ENCODE peak calls at places on chromosomes 5 and 9, in four cellular contexts. W is lower leg skin, Z is GM20000, K is HCT116. E is an unnamed sample.
A peak's percentile ranks its signal among the peaks of the same experiment; 100 is the strongest.

GRCh38 chr5:133820516-133820915 is 147.9 kb downstream of the C5orf15 start:
- DNase-seq in W (no peak), Z (no peak), K (no peak), E (no peak)

GRCh38 chr9:119963258-119963797 is 594.1 kb upstream of the BRINP1 start:
- DNase-seq in W (no peak), Z (no peak), K (peak; percentile 10), E (no peak)

GRCh38 chr9:137276757-137277328 is 683 bp upstream of the TOR4A start:
- DNase-seq in W (no peak), Z (peak; percentile 53), K (no peak), E (no peak)

GRCh38 chr5:73443725-73444498 is 4.7 kb downstream of the FOXD1 start:
- DNase-seq in W (no peak), Z (no peak), K (no peak), E (peak; percentile 18)

GRCh38 chr5:74647096-74647495 is 6.6 kb upstream of the ENC1 start:
- DNase-seq in W (no peak), Z (no peak), K (no peak), E (no peak)

GRCh38 chr5:120228262-120229031 is 235.7 kb upstream of the PRR16 start:
- DNase-seq in W (no peak), Z (no peak), K (peak; percentile 2), E (no peak)

GRCh38 chr5:41788800-41789395 is 81.3 kb downstream of the OXCT1 start:
- DNase-seq in W (no peak), Z (no peak), K (no peak), E (no peak)

GRCh38 chr9:133615897-133616188 is 6.7 kb upstream of the FAM163B start:
- DNase-seq in W (no peak), Z (no peak), K (no peak), E (no peak)

GRCh38 chr5:107636555-107636954 is 34.2 kb downstream of the EFNA5 start:
- DNase-seq in W (no peak), Z (no peak), K (no peak), E (no peak)

GRCh38 chr9:91100878-91101450 is 260.8 kb downstream of the AUH start:
- DNase-seq in W (peak; percentile 66), Z (no peak), K (no peak), E (no peak)

GRCh38 chr9:107227696-107228258 is 55.3 kb upstream of the RAD23B start:
- DNase-seq in W (no peak), Z (no peak), K (no peak), E (no peak)

GRCh38 chr9:120696551-120697230 is 17.6 kb downstream of the MEGF9 start:
- DNase-seq in W (no peak), Z (no peak), K (no peak), E (no peak)

GRCh38 chr5:61735531-61735930 is 403.5 kb downstream of the ZSWIM6 start:
- DNase-seq in W (no peak), Z (no peak), K (no peak), E (no peak)

GRCh38 chr9:19577411-19577810 is 168.6 kb downstream of the ACER2 start:
- DNase-seq in W (no peak), Z (no peak), K (no peak), E (no peak)

GRCh38 chr5:74493426-74493825 is 147.1 kb downstream of the ENC1 start:
- DNase-seq in W (no peak), Z (no peak), K (no peak), E (no peak)

GRCh38 chr9:76592105-76593010 is 133.4 kb downstream of the GCNT1 start:
- DNase-seq in W (no peak), Z (no peak), K (no peak), E (no peak)

GRCh38 chr5:86613459-86613858 is 4.3 kb upstream of the COX7C start:
- DNase-seq in W (no peak), Z (no peak), K (no peak), E (no peak)

GRCh38 chr9:132594412-132594811 is 12.0 kb downstream of the BARHL1 start:
- DNase-seq in W (no peak), Z (no peak), K (no peak), E (no peak)

GRCh38 chr9:135980926-135981630 is 19.9 kb upstream of the UBAC1 start:
- DNase-seq in W (no peak), Z (no peak), K (no peak), E (no peak)

GRCh38 chr9:38375572-38375963 is 16.9 kb upstream of the ALDH1B1 start:
- DNase-seq in W (no peak), Z (no peak), K (no peak), E (no peak)

GRCh38 chr5:106189121-106189809 is 1481.5 kb downstream of the EFNA5 start:
- DNase-seq in W (no peak), Z (no peak), K (no peak), E (no peak)

GRCh38 chr5:132770476-132771159 is 6.4 kb downstream of the SEPTIN8 start:
- DNase-seq in W (peak; percentile 70), Z (no peak), K (no peak), E (no peak)

GRCh38 chr9:91580136-91580535 is 156.5 kb upstream of the NFIL3 start:
- DNase-seq in W (no peak), Z (no peak), K (no peak), E (no peak)

GRCh38 chr9:34457266-34458012 is 931 bp downstream of the FAM219A start:
- DNase-seq in W (peak; percentile 44), Z (no peak), K (no peak), E (peak; percentile 37)

GRCh38 chr5:72355706-72356299 is 35.6 kb downstream of the PTCD2 start:
- DNase-seq in W (no peak), Z (no peak), K (no peak), E (peak; percentile 7)

GRCh38 chr5:151906246-151906645 is 18.4 kb downstream of the GLRA1 start:
- DNase-seq in W (no peak), Z (no peak), K (no peak), E (no peak)

GRCh38 chr9:69898714-69899209 is 78.1 kb downstream of the CFAP95 start:
- DNase-seq in W (no peak), Z (no peak), K (peak; percentile 85), E (no peak)

GRCh38 chr5:120794121-120794520 is 330.0 kb downstream of the PRR16 start:
- DNase-seq in W (no peak), Z (no peak), K (no peak), E (no peak)

GRCh38 chr5:1244976-1245375 is 19.8 kb downstream of the SLC6A18 start:
- DNase-seq in W (no peak), Z (no peak), K (no peak), E (no peak)
- TF ChIP-seq CTCF in W (no peak), Z (no peak), K (peak; percentile 31), E (peak; percentile 19)

GRCh38 chr5:142769793-142770649 is at the start of gene ARHGAP26:
- DNase-seq in W (peak; percentile 96), Z (peak; percentile 96), K (peak; percentile 89), E (peak; percentile 92)
- TF ChIP-seq CTCF in W (no peak), Z (peak; percentile 23), K (peak; percentile 14), E (no peak)

DNA sequence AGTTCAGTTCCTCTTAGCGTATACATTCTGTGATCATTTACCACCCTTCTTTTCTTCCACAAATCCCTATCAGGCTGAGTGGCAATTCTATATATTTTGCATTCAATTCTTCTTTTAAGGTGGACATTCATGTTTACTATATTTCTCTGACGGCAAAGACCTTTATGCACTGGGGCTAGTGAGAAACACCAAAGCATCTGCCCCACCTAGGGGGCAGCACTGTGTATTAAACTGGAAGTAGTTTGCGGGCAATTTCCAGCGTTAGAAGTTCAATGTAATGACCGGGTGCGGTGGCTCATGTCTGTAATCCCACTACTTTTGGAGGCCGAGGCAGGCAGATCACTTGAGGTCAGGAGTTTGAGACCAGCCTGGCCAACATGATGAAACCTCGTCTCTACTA is 27.9 kb upstream of the FBXL7 start:
- DNase-seq in W (no peak), Z (no peak), K (no peak), E (no peak)
- TF ChIP-seq CTCF in W (no peak), Z (no peak), K (no peak), E (no peak)

GRCh38 chr5:131417240-131417869 is 153.5 kb downstream of the CDC42SE2 start:
- DNase-seq in W (peak; percentile 63), Z (peak; percentile 46), K (peak; percentile 37), E (peak; percentile 84)

GRCh38 chr5:131418846-131419245 is 155.0 kb downstream of the CDC42SE2 start:
- DNase-seq in W (no peak), Z (no peak), K (no peak), E (no peak)

GRCh38 chr5:131419877-131420276 is 156.0 kb downstream of the CDC42SE2 start:
- DNase-seq in W (no peak), Z (no peak), K (no peak), E (no peak)

GRCh38 chr5:131426011-131426410 is 162.2 kb downstream of the CDC42SE2 start:
- DNase-seq in W (no peak), Z (no peak), K (no peak), E (no peak)

DNA sequence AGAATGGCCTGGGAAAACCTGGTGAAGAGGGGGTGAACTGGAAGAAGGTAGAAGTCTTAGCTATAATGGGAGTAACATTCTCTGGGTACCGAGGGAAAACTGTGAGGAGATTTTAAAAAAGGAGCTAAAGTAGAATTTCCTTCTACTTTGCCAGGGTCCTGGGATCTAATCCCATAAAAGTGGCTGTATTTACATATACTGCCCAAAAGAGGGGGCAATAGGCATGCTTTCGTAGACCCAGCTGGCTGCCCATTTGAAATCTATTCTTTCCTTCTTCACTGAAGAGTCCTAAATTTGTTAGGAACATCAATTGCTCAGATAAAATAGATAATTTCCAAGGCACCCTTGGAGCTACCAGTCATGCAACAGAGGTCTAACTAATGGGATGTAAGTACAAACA is 159.2 kb downstream of the CDC42SE2 start:
- DNase-seq in W (no peak), Z (no peak), K (no peak), E (no peak)
- TF ChIP-seq CTCF in W (no peak), Z (peak; percentile 11), K (peak; percentile 61), E (peak; percentile 59)

DNA sequence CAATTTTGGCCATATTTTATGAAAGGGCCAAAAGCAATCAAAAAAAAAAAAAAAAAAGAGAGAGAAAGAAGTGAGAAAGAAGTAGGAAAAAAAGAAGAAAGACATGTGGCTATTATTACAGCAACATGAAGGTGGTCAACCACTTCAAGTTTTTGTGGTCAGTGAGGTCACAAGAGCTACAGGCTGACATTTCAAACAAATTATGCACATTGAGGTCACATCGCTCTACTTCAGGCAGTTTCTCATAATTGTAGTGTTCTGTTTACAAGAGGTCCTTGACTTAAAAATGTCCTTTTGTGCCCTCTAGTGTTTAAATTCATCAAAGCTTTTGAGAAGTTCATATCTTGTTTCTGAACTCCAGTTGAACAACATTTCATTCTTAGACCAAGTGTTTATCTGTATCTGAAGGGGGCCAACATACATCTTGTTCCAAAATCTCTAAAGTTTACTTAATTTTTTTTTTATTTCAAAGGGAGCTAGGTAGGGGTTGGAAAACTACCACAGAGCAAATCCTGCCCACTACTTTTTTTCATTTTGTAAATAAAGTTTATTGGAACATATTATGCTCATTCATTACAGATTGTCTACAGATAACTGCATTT is 513.1 kb downstream of the PDE4D start:
- DNase-seq in W (no peak), Z (peak; percentile 62), K (peak; percentile 37), E (no peak)
- TF ChIP-seq CTCF in W (no peak), Z (no peak), K (peak; percentile 25), E (peak; percentile 76)

GRCh38 chr9:81393985-81394811 is 295.1 kb downstream of the TLE1 start:
- DNase-seq in W (no peak), Z (no peak), K (no peak), E (no peak)

GRCh38 chr9:81389569-81389993 is 299.8 kb downstream of the TLE1 start:
- DNase-seq in W (peak; percentile 52), Z (no peak), K (peak; percentile 22), E (no peak)

GRCh38 chr9:81388831-81389230 is 300.5 kb downstream of the TLE1 start:
- DNase-seq in W (no peak), Z (no peak), K (no peak), E (no peak)

GRCh38 chr9:81391457-81391825 is 297.9 kb downstream of the TLE1 start:
- DNase-seq in W (no peak), Z (no peak), K (no peak), E (no peak)

GRCh38 chr9:81390802-81391456 is 298.4 kb downstream of the TLE1 start:
- DNase-seq in W (peak; percentile 41), Z (no peak), K (no peak), E (no peak)
- TF ChIP-seq CTCF in W (no peak), Z (no peak), K (no peak), E (no peak)